ENCODE peak calls at places on chromosome 1, in six cellular contexts. Z is K562, J is NB4, W is endothelial cell of umbilical vein, K is A549, X is GM12878. M is an unnamed sample.
A peak's percentile ranks its signal among the peaks of the same experiment; 100 is the strongest.

GRCh38 chr1:117673405-117673804 is 67.6 kb downstream of the TENT5C start:
- DNase-seq in Z (no peak), J (peak; percentile 37), W (no peak), K (no peak), X (no peak), M (no peak)

GRCh38 chr1:178134061-178134460 is 40.2 kb downstream of the RASAL2 start:
- DNase-seq in Z (no peak), J (peak; percentile 89), W (peak; percentile 55), K (peak; percentile 27), X (no peak), M (no peak)

GRCh38 chr1:37948160-37948559 is 1.3 kb upstream of the INPP5B start:
- DNase-seq in Z (no peak), J (no peak), W (no peak), K (no peak), X (no peak), M (no peak)

GRCh38 chr1:39134768-39135333 is 69.6 kb upstream of the MACF1 start:
- DNase-seq in Z (no peak), J (no peak), W (no peak), K (no peak), X (no peak), M (no peak)

GRCh38 chr1:109927908-109928307 is 17.3 kb downstream of the CSF1 start:
- DNase-seq in Z (no peak), J (no peak), W (peak; percentile 62), K (peak; percentile 68), X (no peak), M (no peak)

GRCh38 chr1:245687636-245688535 is 533.1 kb downstream of the KIF26B start:
- DNase-seq in Z (no peak), J (peak; percentile 21), W (no peak), K (no peak), X (no peak), M (no peak)

GRCh38 chr1:182616130-182617074 is 12.2 kb upstream of the RGS16 start:
- DNase-seq in Z (no peak), J (peak; percentile 99), W (peak; percentile 17), K (no peak), X (peak; percentile 93), M (no peak)

GRCh38 chr1:51924455-51924854 is 45.9 kb upstream of the NRDC start:
- DNase-seq in Z (no peak), J (peak; percentile 13), W (no peak), K (no peak), X (no peak), M (no peak)

GRCh38 chr1:111332190-111332589 is 41.5 kb downstream of the CHIA start:
- DNase-seq in Z (no peak), J (no peak), W (no peak), K (no peak), X (peak; percentile 46), M (no peak)

GRCh38 chr1:201471772-201472171 is 2.8 kb upstream of the PHLDA3 start:
- DNase-seq in Z (no peak), J (no peak), W (no peak), K (no peak), X (no peak), M (no peak)

GRCh38 chr1:54794401-54795099 is 6.6 kb downstream of the TTC22 start:
- DNase-seq in Z (no peak), J (no peak), W (no peak), K (no peak), X (no peak), M (peak; percentile 83)

GRCh38 chr1:56709269-56709880 is 64.3 kb downstream of the PRKAA2 start:
- DNase-seq in Z (peak; percentile 36), J (peak; percentile 45), W (peak; percentile 69), K (peak; percentile 63), X (no peak), M (peak; percentile 56)

GRCh38 chr1:22749919-22750670 is 39.5 kb downstream of the EPHB2 start:
- DNase-seq in Z (no peak), J (peak; percentile 50), W (peak; percentile 95), K (peak; percentile 88), X (peak; percentile 21), M (no peak)

GRCh38 chr1:6743189-6744101 is 41.8 kb upstream of the CAMTA1 start:
- DNase-seq in Z (no peak), J (peak; percentile 92), W (peak; percentile 65), K (peak; percentile 34), X (peak; percentile 28), M (no peak)

GRCh38 chr1:118788372-118788955 is 199.7 kb downstream of the TBX15 start:
- DNase-seq in Z (no peak), J (no peak), W (no peak), K (no peak), X (no peak), M (no peak)

GRCh38 chr1:53398091-53398490 is 61.1 kb upstream of the DMRTB1 start:
- DNase-seq in Z (no peak), J (no peak), W (no peak), K (no peak), X (no peak), M (no peak)

GRCh38 chr1:230191839-230192238 is 124.8 kb downstream of the GALNT2 start:
- DNase-seq in Z (no peak), J (no peak), W (no peak), K (no peak), X (no peak), M (no peak)

GRCh38 chr1:228362141-228362883 is 44.3 kb downstream of the TRIM11 start:
- DNase-seq in Z (no peak), J (peak; percentile 52), W (no peak), K (no peak), X (no peak), M (no peak)

GRCh38 chr1:208223136-208223535 is 21.0 kb downstream of the PLXNA2 start:
- DNase-seq in Z (no peak), J (no peak), W (peak; percentile 50), K (no peak), X (no peak), M (no peak)

GRCh38 chr1:6108937-6109636 is 63.4 kb downstream of the KCNAB2 start:
- DNase-seq in Z (no peak), J (peak; percentile 75), W (peak; percentile 39), K (peak; percentile 69), X (no peak), M (peak; percentile 20)

GRCh38 chr1:163174524-163175437 is 27.9 kb downstream of the RGS5 start:
- DNase-seq in Z (peak; percentile 23), J (peak; percentile 53), W (peak; percentile 77), K (peak; percentile 48), X (no peak), M (peak; percentile 20)

GRCh38 chr1:65820983-65821382 is 28.3 kb downstream of the PDE4B start:
- DNase-seq in Z (no peak), J (peak; percentile 15), W (no peak), K (peak; percentile 1), X (no peak), M (no peak)

GRCh38 chr1:42740756-42741580 is 932 bp upstream of the CLDN19 start:
- DNase-seq in Z (no peak), J (no peak), W (no peak), K (no peak), X (no peak), M (peak; percentile 44)

GRCh38 chr1:2189459-2190425 is 4.8 kb downstream of the FAAP20 start:
- DNase-seq in Z (peak; percentile 90), J (peak; percentile 95), W (peak; percentile 96), K (peak; percentile 88), X (no peak), M (peak; percentile 93)

GRCh38 chr1:2192031-2192995 is 2.3 kb downstream of the FAAP20 start:
- DNase-seq in Z (no peak), J (no peak), W (no peak), K (no peak), X (no peak), M (no peak)

GRCh38 chr1:2187619-2188018 is 7.0 kb downstream of the FAAP20 start:
- DNase-seq in Z (no peak), J (no peak), W (no peak), K (no peak), X (no peak), M (no peak)

GRCh38 chr1:2188336-2188735 is 6.2 kb downstream of the FAAP20 start:
- DNase-seq in Z (no peak), J (no peak), W (no peak), K (no peak), X (no peak), M (no peak)

GRCh38 chr1:2190491-2190976 is 4.0 kb downstream of the FAAP20 start:
- DNase-seq in Z (no peak), J (no peak), W (no peak), K (no peak), X (no peak), M (no peak)
- TF ChIP-seq MYC in Z (no peak), J (no peak), W (no peak), K (no peak), X (no peak), M (no peak)

DNA sequence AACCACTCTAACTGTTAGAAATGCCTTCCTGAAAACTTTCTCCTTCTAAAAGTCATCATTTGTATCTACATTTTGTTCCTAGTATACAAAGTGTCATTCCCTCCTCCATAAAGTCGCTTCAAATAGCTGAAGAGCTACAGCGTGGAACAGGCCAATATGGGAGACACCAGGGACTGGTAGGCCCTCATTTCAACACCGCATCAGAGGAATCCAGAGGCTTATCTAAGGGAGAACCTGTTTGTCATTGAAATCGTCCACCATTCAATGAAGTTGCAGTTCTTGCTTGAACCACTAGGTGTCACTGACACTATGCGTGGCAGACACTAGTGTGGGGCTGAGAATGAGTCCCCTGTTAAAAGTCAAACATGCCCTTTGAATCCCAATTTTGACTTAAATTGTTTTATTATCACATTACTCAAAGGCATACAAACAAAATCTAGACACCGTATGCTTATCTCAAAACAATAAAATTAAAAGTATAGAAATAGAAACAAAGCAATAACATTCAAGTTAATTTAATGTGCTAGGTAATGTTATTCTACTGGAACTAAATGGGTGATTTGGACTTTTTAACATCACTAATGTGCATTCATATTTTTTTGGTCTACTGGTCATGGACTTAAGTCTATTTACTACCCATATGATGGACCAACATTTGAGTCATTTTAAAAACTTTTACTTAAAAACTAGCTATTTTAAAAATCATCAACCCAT is 182.3 kb downstream of the FCRL5 start:
- DNase-seq in Z (peak; percentile 61), J (peak; percentile 64), W (peak; percentile 71), K (peak; percentile 66), X (peak; percentile 30), M (peak; percentile 52)
- TF ChIP-seq MYC in Z (no peak), J (no peak), W (no peak), K (no peak), X (no peak), M (no peak)

DNA sequence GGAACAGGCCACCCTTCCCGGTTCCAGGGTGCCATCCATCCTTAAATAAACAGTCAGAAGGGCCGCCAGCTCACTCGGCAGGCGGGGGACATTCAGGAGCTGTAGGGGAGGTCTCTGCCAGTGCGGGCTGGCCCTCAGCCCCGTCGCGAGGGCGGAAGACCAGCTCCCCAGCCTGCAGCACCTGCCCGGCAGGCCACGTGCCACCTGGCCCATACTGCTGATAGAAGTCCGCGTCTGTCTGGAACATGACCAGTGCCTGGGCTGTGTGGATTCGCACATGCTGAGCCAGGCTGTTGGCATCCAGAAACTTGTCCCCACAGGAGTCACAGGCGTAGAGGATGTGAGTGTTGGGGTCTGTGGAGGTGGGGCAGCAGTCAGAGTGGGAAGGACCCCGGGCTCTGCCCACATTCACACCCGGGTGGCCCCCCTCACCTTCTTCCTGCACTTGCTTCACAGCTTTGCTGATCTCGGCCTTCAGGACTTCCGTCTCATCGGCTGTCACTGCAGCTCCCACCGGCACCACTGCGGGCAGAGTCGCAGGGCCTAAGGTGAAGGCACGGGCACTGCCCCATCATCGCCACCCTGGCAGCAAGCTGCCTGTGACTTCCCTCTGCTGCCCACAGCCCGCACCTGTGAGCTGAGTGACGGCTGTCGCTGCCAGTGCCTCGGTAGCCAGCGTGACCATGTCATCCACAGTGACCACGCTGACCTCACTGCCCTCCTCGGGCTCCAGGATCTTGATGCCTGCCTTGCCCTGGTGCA is 33.8 kb downstream of the ZBTB17 start:
- DNase-seq in Z (no peak), J (no peak), W (no peak), K (no peak), X (no peak), M (no peak)
- TF ChIP-seq MYC in Z (no peak), J (no peak), W (no peak), K (no peak), X (no peak), M (no peak)

GRCh38 chr1:18819986-18820790 is 39.3 kb downstream of the TAS1R2 start:
- DNase-seq in Z (no peak), J (no peak), W (no peak), K (no peak), X (no peak), M (no peak)
- TF ChIP-seq MYC in Z (no peak), J (no peak), W (no peak), K (no peak), X (no peak), M (no peak)

M was measured in HepG2.